ENCODE peak calls at places on chromosomes 4 and X, in ten cellular contexts. M is DMS 273 treated with DMSO at 0.1 percent for 48 hours; I is WTC11; Z is NCI-H345; Q is epithelial cell of esophagus; C is kidney tubule cell; G is stimulated activated CD8-positive, alpha-beta memory T cell treated with anti-CD3 and anti-CD28 coated beads, Interleukin-15, amount 100 ng/mL, for 24 hours; L is choroid plexus epithelial cell; J is SJSA1; W is endodermal cell. N is an unnamed sample.

GRCh38 chrX:11064851-11065600 is 46.1 kb upstream of the HCCS start:
- DNase-seq in M (no peak), I (no peak), Z (no peak), Q (peak; percentile 73), C (peak; percentile 11), G (no peak), L (peak; percentile 78), J (peak; percentile 81), W (no peak), N (no peak)

GRCh38 chr4:148441624-148441985 is 609 bp downstream of the NR3C2 start:
- DNase-seq in M (no peak), I (peak; percentile 10), Z (no peak), Q (no peak), C (peak; percentile 20), G (no peak), L (no peak), J (no peak), W (no peak), N (no peak)

GRCh38 chr4:185846550-185847210 is 34.7 kb upstream of the SORBS2 start:
- DNase-seq in M (no peak), I (no peak), Z (no peak), Q (peak; percentile 18), C (no peak), G (no peak), L (no peak), J (no peak), W (no peak), N (no peak)

GRCh38 chrX:39409246-39409917 is 608.1 kb downstream of the MID1IP1 start:
- DNase-seq in M (no peak), I (no peak), Z (no peak), Q (peak; percentile 35), C (peak; percentile 38), G (no peak), L (no peak), J (no peak), W (no peak), N (no peak)

GRCh38 chr4:114980932-114981693 is 132.3 kb downstream of the NDST4 start:
- DNase-seq in M (no peak), I (no peak), Z (no peak), Q (no peak), C (no peak), G (no peak), L (peak; percentile 27), J (no peak), W (no peak), N (no peak)

GRCh38 chrX:133653363-133653762 is 238.1 kb upstream of the GPC4 start:
- DNase-seq in M (no peak), I (no peak), Z (no peak), Q (peak; percentile 34), C (peak; percentile 94), G (no peak), L (no peak), J (no peak), W (no peak), N (no peak)

GRCh38 chrX:19955306-19955705 is 35.6 kb downstream of the BCLAF3 start:
- DNase-seq in M (no peak), I (no peak), Z (no peak), Q (no peak), C (no peak), G (no peak), L (peak; percentile 27), J (no peak), W (no peak), N (no peak)

GRCh38 chr4:3873446-3874415 is 107.5 kb downstream of the ADRA2C start:
- DNase-seq in M (no peak), I (peak; percentile 69), Z (no peak), Q (no peak), C (no peak), G (no peak), L (no peak), J (no peak), W (peak; percentile 87), N (no peak)

GRCh38 chr4:72312032-72312650 is 256.9 kb downstream of the ADAMTS3 start:
- DNase-seq in M (no peak), I (peak; percentile 25), Z (no peak), Q (peak; percentile 95), C (peak; percentile 93), G (no peak), L (peak; percentile 98), J (no peak), W (peak; percentile 75), N (no peak)

GRCh38 chrX:68999931-69000330 is 165.3 kb downstream of the PJA1 start:
- DNase-seq in M (no peak), I (no peak), Z (no peak), Q (peak; percentile 36), C (no peak), G (no peak), L (no peak), J (no peak), W (no peak), N (no peak)

GRCh38 chrX:114626323-114626722 is 42.4 kb downstream of the HTR2C start:
- DNase-seq in M (no peak), I (no peak), Z (no peak), Q (peak; percentile 32), C (peak; percentile 36), G (no peak), L (peak; percentile 44), J (no peak), W (no peak), N (no peak)

GRCh38 chr4:47704693-47705325 is 133.1 kb downstream of the CORIN start:
- DNase-seq in M (no peak), I (peak; percentile 60), Z (peak; percentile 71), Q (peak; percentile 53), C (peak; percentile 57), G (no peak), L (peak; percentile 67), J (no peak), W (peak; percentile 87), N (peak; percentile 57)

GRCh38 chrX:68992998-68993397 is 164.2 kb downstream of the EFNB1 start:
- DNase-seq in M (no peak), I (no peak), Z (no peak), Q (no peak), C (no peak), G (no peak), L (no peak), J (no peak), W (no peak), N (no peak)

GRCh38 chr4:10977534-10977933 is 293.0 kb upstream of the CLNK start:
- DNase-seq in M (no peak), I (no peak), Z (no peak), Q (no peak), C (no peak), G (no peak), L (no peak), J (no peak), W (no peak), N (no peak)

GRCh38 chrX:130083107-130083490 is 27.2 kb downstream of the ELF4 start:
- DNase-seq in M (no peak), I (peak; percentile 11), Z (no peak), Q (no peak), C (no peak), G (no peak), L (no peak), J (peak; percentile 37), W (peak; percentile 67), N (no peak)

GRCh38 chr4:185738038-185738552 is 73.9 kb downstream of the SORBS2 start:
- DNase-seq in M (no peak), I (no peak), Z (no peak), Q (peak; percentile 30), C (no peak), G (no peak), L (peak; percentile 89), J (peak; percentile 51), W (no peak), N (no peak)

GRCh38 chr4:1216869-1217294 is 32.0 kb downstream of the CTBP1 start:
- DNase-seq in M (no peak), I (no peak), Z (no peak), Q (no peak), C (no peak), G (no peak), L (no peak), J (no peak), W (no peak), N (no peak)

GRCh38 chr4:24583451-24584174 is 741 bp downstream of the DHX15 start:
- DNase-seq in M (peak; percentile 20), I (peak; percentile 52), Z (peak; percentile 44), Q (peak; percentile 70), C (peak; percentile 60), G (peak; percentile 19), L (peak; percentile 55), J (peak; percentile 48), W (peak; percentile 80), N (peak; percentile 53)

GRCh38 chr4:10590896-10591295 is 93.7 kb downstream of the CLNK start:
- DNase-seq in M (no peak), I (no peak), Z (no peak), Q (peak; percentile 57), C (peak; percentile 36), G (no peak), L (peak; percentile 48), J (no peak), W (no peak), N (no peak)

GRCh38 chr4:89539374-89539773 is 231.8 kb upstream of the GPRIN3 start:
- DNase-seq in M (no peak), I (no peak), Z (no peak), Q (no peak), C (no peak), G (no peak), L (peak; percentile 85), J (peak; percentile 63), W (no peak), N (no peak)

GRCh38 chr4:99885063-99885664 is 9.1 kb downstream of the LAMTOR3 start:
- DNase-seq in M (peak; percentile 1), I (no peak), Z (peak; percentile 3), Q (peak; percentile 61), C (peak; percentile 39), G (no peak), L (peak; percentile 69), J (peak; percentile 22), W (peak; percentile 49), N (no peak)

GRCh38 chr4:16685536-16685935 is 212.9 kb downstream of the LDB2 start:
- DNase-seq in M (no peak), I (no peak), Z (no peak), Q (no peak), C (no peak), G (no peak), L (peak; percentile 67), J (peak; percentile 98), W (no peak), N (no peak)

GRCh38 chrX:50579955-50580354 is 109.3 kb upstream of the DGKK start:
- DNase-seq in M (peak; percentile 11), I (peak; percentile 31), Z (peak; percentile 29), Q (peak; percentile 60), C (peak; percentile 67), G (no peak), L (peak; percentile 78), J (peak; percentile 11), W (peak; percentile 74), N (peak; percentile 78)

GRCh38 chrX:48487362-48487785 is 11.4 kb downstream of the FTSJ1 start:
- DNase-seq in M (no peak), I (no peak), Z (no peak), Q (peak; percentile 96), C (peak; percentile 96), G (no peak), L (peak; percentile 95), J (peak; percentile 93), W (no peak), N (no peak)

GRCh38 chr4:85658766-85659439 is 184.0 kb downstream of the ARHGAP24 start:
- DNase-seq in M (no peak), I (no peak), Z (no peak), Q (no peak), C (no peak), G (no peak), L (no peak), J (no peak), W (no peak), N (no peak)

GRCh38 chr4:6030679-6031078 is 12.4 kb upstream of the C4orf50 start:
- DNase-seq in M (no peak), I (no peak), Z (no peak), Q (no peak), C (no peak), G (no peak), L (no peak), J (no peak), W (no peak), N (no peak)

GRCh38 chrX:5672099-5672498 is 556.6 kb downstream of the NLGN4X start:
- DNase-seq in M (no peak), I (no peak), Z (no peak), Q (no peak), C (no peak), G (no peak), L (no peak), J (no peak), W (no peak), N (no peak)

GRCh38 chr4:74109116-74109791 is 10.3 kb upstream of the CXCL2 start:
- DNase-seq in M (no peak), I (peak; percentile 35), Z (no peak), Q (peak; percentile 98), C (peak; percentile 97), G (no peak), L (peak; percentile 98), J (peak; percentile 95), W (peak; percentile 73), N (no peak)

N was measured in NCI-H1092.